ENCODE peak calls at places on chromosomes 13 and 19, in six cellular contexts. A is activated T-helper 9 cell treated with anti-CD3 and anti-CD28 coated beads, Interleukin-2, amount 50 U/mL, for 16 hours; D is activated T-helper 1 cell treated with Interleukin-2 at 50 U/mL for 16 hours; N is pancreas; E is NCI-H69; U is AG09309. P is an unnamed sample.

GRCh38 chr13:99976502-99977115 is 5.0 kb upstream of the ZIC2 start:
- DNase-seq in U (no peak), D (no peak), A (no peak), N (no peak), E (no peak), P (no peak)

GRCh38 chr13:113426591-113426986 is 26.7 kb downstream of the ADPRHL1 start:
- DNase-seq in N (no peak), U (no peak), A (no peak), E (no peak), D (no peak), P (no peak)

GRCh38 chr13:26485786-26486185 is 71.7 kb upstream of the WASF3 start:
- DNase-seq in A (no peak), U (no peak), D (no peak), E (no peak), N (no peak), P (no peak)

GRCh38 chr13:100566543-100566942 is 22.0 kb downstream of the GGACT start:
- DNase-seq in A (no peak), D (no peak), U (no peak), E (no peak), N (no peak), P (no peak)

GRCh38 chr19:897442-898039 is 4.3 kb downstream of the RNU6-9 start:
- DNase-seq in E (no peak), U (no peak), A (no peak), D (no peak), N (no peak), P (no peak)

GRCh38 chr13:31543190-31543589 is 196.1 kb upstream of the RXFP2 start:
- DNase-seq in N (no peak), A (no peak), U (no peak), E (no peak), D (no peak), P (no peak)

GRCh38 chr13:45084515-45084914 is 35.8 kb upstream of the GTF2F2 start:
- DNase-seq in A (no peak), E (no peak), D (no peak), U (no peak), N (no peak), P (no peak)

GRCh38 chr13:99228737-99229691 is 28.4 kb downstream of the UBAC2 start:
- DNase-seq in U (peak), D (no peak), N (no peak), A (no peak), E (no peak), P (no peak)

GRCh38 chr19:20247016-20247683 is 80.1 kb downstream of the ZNF486 start:
- DNase-seq in U (no peak), N (peak), D (peak), A (no peak), E (peak), P (peak)

P was measured in CD4-positive, alpha-beta T cell.